ENCODE peak calls at places on chromosome 5, in six cellular contexts. One of them, this sample, is unnamed.

GRCh38 chr5:129271309-129271708 is 176.8 kb downstream of the ISOC1 start:
- DNase-seq in activated naive CD4-positive, alpha-beta T cell treated with anti-CD3 and anti-CD28 coated beads, Interleukin-2, amount 10 ng/mL, durations not matched to agents 7 days and 5 days: no peak
- DNase-seq in OCI-LY7: peak
- DNase-seq in iris pigment epithelial cell: peak
- DNase-seq in RPMI8226: peak
- DNase-seq in A549: peak
- DNase-seq in this sample: peak

GRCh38 chr5:36462295-36463021 is 143.9 kb upstream of the SLC1A3 start:
- DNase-seq in activated naive CD4-positive, alpha-beta T cell treated with anti-CD3 and anti-CD28 coated beads, Interleukin-2, amount 10 ng/mL, durations not matched to agents 7 days and 5 days: no peak
- DNase-seq in OCI-LY7: no peak
- DNase-seq in iris pigment epithelial cell: peak
- DNase-seq in RPMI8226: no peak
- DNase-seq in A549: no peak
- DNase-seq in this sample: no peak

GRCh38 chr5:173833200-173833599 is 54.9 kb upstream of the CPEB4 start:
- DNase-seq in activated naive CD4-positive, alpha-beta T cell treated with anti-CD3 and anti-CD28 coated beads, Interleukin-2, amount 10 ng/mL, durations not matched to agents 7 days and 5 days: no peak
- DNase-seq in OCI-LY7: peak
- DNase-seq in iris pigment epithelial cell: no peak
- DNase-seq in RPMI8226: no peak
- DNase-seq in A549: no peak
- DNase-seq in this sample: no peak

GRCh38 chr5:128254789-128255188 is 171.2 kb downstream of the SLC12A2 start:
- DNase-seq in activated naive CD4-positive, alpha-beta T cell treated with anti-CD3 and anti-CD28 coated beads, Interleukin-2, amount 10 ng/mL, durations not matched to agents 7 days and 5 days: no peak
- DNase-seq in OCI-LY7: no peak
- DNase-seq in iris pigment epithelial cell: peak
- DNase-seq in RPMI8226: no peak
- DNase-seq in A549: no peak
- DNase-seq in this sample: no peak

GRCh38 chr5:100902406-100903035 is 561 bp downstream of the ST8SIA4 start:
- DNase-seq in activated naive CD4-positive, alpha-beta T cell treated with anti-CD3 and anti-CD28 coated beads, Interleukin-2, amount 10 ng/mL, durations not matched to agents 7 days and 5 days: peak
- DNase-seq in OCI-LY7: no peak
- DNase-seq in iris pigment epithelial cell: peak
- DNase-seq in RPMI8226: peak
- DNase-seq in A549: peak
- DNase-seq in this sample: peak

GRCh38 chr5:122694884-122695283 is 80.0 kb upstream of the SNX2 start:
- DNase-seq in activated naive CD4-positive, alpha-beta T cell treated with anti-CD3 and anti-CD28 coated beads, Interleukin-2, amount 10 ng/mL, durations not matched to agents 7 days and 5 days: no peak
- DNase-seq in OCI-LY7: no peak
- DNase-seq in iris pigment epithelial cell: no peak
- DNase-seq in RPMI8226: no peak
- DNase-seq in A549: no peak
- DNase-seq in this sample: no peak

GRCh38 chr5:73132759-73133158 is 12.4 kb downstream of the TMEM171 start:
- DNase-seq in activated naive CD4-positive, alpha-beta T cell treated with anti-CD3 and anti-CD28 coated beads, Interleukin-2, amount 10 ng/mL, durations not matched to agents 7 days and 5 days: no peak
- DNase-seq in OCI-LY7: no peak
- DNase-seq in iris pigment epithelial cell: no peak
- DNase-seq in RPMI8226: no peak
- DNase-seq in A549: no peak
- DNase-seq in this sample: no peak

GRCh38 chr5:171419663-171420428 is 399 bp downstream of the FGF18 start:
- DNase-seq in activated naive CD4-positive, alpha-beta T cell treated with anti-CD3 and anti-CD28 coated beads, Interleukin-2, amount 10 ng/mL, durations not matched to agents 7 days and 5 days: peak
- DNase-seq in OCI-LY7: no peak
- DNase-seq in iris pigment epithelial cell: peak
- DNase-seq in RPMI8226: peak
- DNase-seq in A549: peak
- DNase-seq in this sample: no peak

GRCh38 chr5:132257131-132258101 is at the start of gene PDLIM4:
- DNase-seq in activated naive CD4-positive, alpha-beta T cell treated with anti-CD3 and anti-CD28 coated beads, Interleukin-2, amount 10 ng/mL, durations not matched to agents 7 days and 5 days: no peak
- DNase-seq in OCI-LY7: no peak
- DNase-seq in iris pigment epithelial cell: peak
- DNase-seq in RPMI8226: no peak
- DNase-seq in A549: no peak
- DNase-seq in this sample: no peak

GRCh38 chr5:66788556-66788955 is 192.4 kb downstream of the MAST4 start:
- DNase-seq in activated naive CD4-positive, alpha-beta T cell treated with anti-CD3 and anti-CD28 coated beads, Interleukin-2, amount 10 ng/mL, durations not matched to agents 7 days and 5 days: no peak
- DNase-seq in OCI-LY7: no peak
- DNase-seq in iris pigment epithelial cell: no peak
- DNase-seq in RPMI8226: no peak
- DNase-seq in A549: no peak
- DNase-seq in this sample: no peak

GRCh38 chr5:311963-312362 is 9.6 kb upstream of the AHRR start:
- DNase-seq in activated naive CD4-positive, alpha-beta T cell treated with anti-CD3 and anti-CD28 coated beads, Interleukin-2, amount 10 ng/mL, durations not matched to agents 7 days and 5 days: no peak
- DNase-seq in OCI-LY7: no peak
- DNase-seq in iris pigment epithelial cell: no peak
- DNase-seq in RPMI8226: no peak
- DNase-seq in A549: no peak
- DNase-seq in this sample: no peak

GRCh38 chr5:322281-322941 is 897 bp downstream of the AHRR start:
- DNase-seq in activated naive CD4-positive, alpha-beta T cell treated with anti-CD3 and anti-CD28 coated beads, Interleukin-2, amount 10 ng/mL, durations not matched to agents 7 days and 5 days: peak
- DNase-seq in OCI-LY7: no peak
- DNase-seq in iris pigment epithelial cell: no peak
- DNase-seq in RPMI8226: no peak
- DNase-seq in A549: no peak
- DNase-seq in this sample: no peak

GRCh38 chr5:52989781-52990530 is 804 bp downstream of the ITGA2 start:
- DNase-seq in activated naive CD4-positive, alpha-beta T cell treated with anti-CD3 and anti-CD28 coated beads, Interleukin-2, amount 10 ng/mL, durations not matched to agents 7 days and 5 days: peak
- DNase-seq in OCI-LY7: no peak
- DNase-seq in iris pigment epithelial cell: peak
- DNase-seq in RPMI8226: peak
- DNase-seq in A549: no peak
- DNase-seq in this sample: no peak

GRCh38 chr5:73443725-73444498 is 4.7 kb downstream of the FOXD1 start:
- DNase-seq in activated naive CD4-positive, alpha-beta T cell treated with anti-CD3 and anti-CD28 coated beads, Interleukin-2, amount 10 ng/mL, durations not matched to agents 7 days and 5 days: no peak
- DNase-seq in OCI-LY7: no peak
- DNase-seq in iris pigment epithelial cell: no peak
- DNase-seq in RPMI8226: no peak
- DNase-seq in A549: no peak
- DNase-seq in this sample: no peak

GRCh38 chr5:141883184-141883947 is 5.2 kb upstream of the PCDH1 start:
- DNase-seq in activated naive CD4-positive, alpha-beta T cell treated with anti-CD3 and anti-CD28 coated beads, Interleukin-2, amount 10 ng/mL, durations not matched to agents 7 days and 5 days: peak
- DNase-seq in OCI-LY7: no peak
- DNase-seq in iris pigment epithelial cell: peak
- DNase-seq in RPMI8226: peak
- DNase-seq in A549: peak
- DNase-seq in this sample: no peak

GRCh38 chr5:1521054-1521453 is 2.7 kb downstream of the LPCAT1 start:
- DNase-seq in activated naive CD4-positive, alpha-beta T cell treated with anti-CD3 and anti-CD28 coated beads, Interleukin-2, amount 10 ng/mL, durations not matched to agents 7 days and 5 days: no peak
- DNase-seq in OCI-LY7: no peak
- DNase-seq in iris pigment epithelial cell: no peak
- DNase-seq in RPMI8226: no peak
- DNase-seq in A549: no peak
- DNase-seq in this sample: no peak

GRCh38 chr5:151208481-151208914 is 15.4 kb downstream of the CCDC69 start:
- DNase-seq in activated naive CD4-positive, alpha-beta T cell treated with anti-CD3 and anti-CD28 coated beads, Interleukin-2, amount 10 ng/mL, durations not matched to agents 7 days and 5 days: no peak
- DNase-seq in OCI-LY7: no peak
- DNase-seq in iris pigment epithelial cell: no peak
- DNase-seq in RPMI8226: no peak
- DNase-seq in A549: no peak
- DNase-seq in this sample: no peak

GRCh38 chr5:111742595-111742994 is 14.4 kb downstream of the NREP start:
- DNase-seq in activated naive CD4-positive, alpha-beta T cell treated with anti-CD3 and anti-CD28 coated beads, Interleukin-2, amount 10 ng/mL, durations not matched to agents 7 days and 5 days: no peak
- DNase-seq in OCI-LY7: no peak
- DNase-seq in iris pigment epithelial cell: peak
- DNase-seq in RPMI8226: no peak
- DNase-seq in A549: no peak
- DNase-seq in this sample: no peak

GRCh38 chr5:169810542-169810941 is 169.8 kb downstream of the INSYN2B start:
- DNase-seq in activated naive CD4-positive, alpha-beta T cell treated with anti-CD3 and anti-CD28 coated beads, Interleukin-2, amount 10 ng/mL, durations not matched to agents 7 days and 5 days: no peak
- DNase-seq in OCI-LY7: no peak
- DNase-seq in iris pigment epithelial cell: no peak
- DNase-seq in RPMI8226: no peak
- DNase-seq in A549: no peak
- DNase-seq in this sample: no peak

GRCh38 chr5:38905516-38905915 is 59.7 kb downstream of the OSMR start:
- DNase-seq in activated naive CD4-positive, alpha-beta T cell treated with anti-CD3 and anti-CD28 coated beads, Interleukin-2, amount 10 ng/mL, durations not matched to agents 7 days and 5 days: no peak
- DNase-seq in OCI-LY7: no peak
- DNase-seq in iris pigment epithelial cell: peak
- DNase-seq in RPMI8226: no peak
- DNase-seq in A549: no peak
- DNase-seq in this sample: no peak

GRCh38 chr5:1193591-1193985 is 7.8 kb upstream of the SLC6A19 start:
- DNase-seq in activated naive CD4-positive, alpha-beta T cell treated with anti-CD3 and anti-CD28 coated beads, Interleukin-2, amount 10 ng/mL, durations not matched to agents 7 days and 5 days: no peak
- DNase-seq in OCI-LY7: no peak
- DNase-seq in iris pigment epithelial cell: no peak
- DNase-seq in RPMI8226: no peak
- DNase-seq in A549: no peak
- DNase-seq in this sample: no peak

GRCh38 chr5:118561971-118562370 is 426.4 kb downstream of the DTWD2 start:
- DNase-seq in activated naive CD4-positive, alpha-beta T cell treated with anti-CD3 and anti-CD28 coated beads, Interleukin-2, amount 10 ng/mL, durations not matched to agents 7 days and 5 days: no peak
- DNase-seq in OCI-LY7: no peak
- DNase-seq in iris pigment epithelial cell: no peak
- DNase-seq in RPMI8226: no peak
- DNase-seq in A549: no peak
- DNase-seq in this sample: no peak

GRCh38 chr5:61401726-61402125 is 69.7 kb downstream of the ZSWIM6 start:
- DNase-seq in activated naive CD4-positive, alpha-beta T cell treated with anti-CD3 and anti-CD28 coated beads, Interleukin-2, amount 10 ng/mL, durations not matched to agents 7 days and 5 days: no peak
- DNase-seq in OCI-LY7: no peak
- DNase-seq in iris pigment epithelial cell: peak
- DNase-seq in RPMI8226: peak
- DNase-seq in A549: peak
- DNase-seq in this sample: no peak